ENCODE peak calls at places on chromosomes 16 and 17, in four cellular contexts. E is dermis microvascular lymphatic vessel endothelial cell; P is ELR; U is stimulated activated naive CD8-positive, alpha-beta T cell treated with anti-CD3 and anti-CD28 coated beads, Interleukin-15, amount 100 ng/mL, for 72 hours. M is an unnamed sample.

GRCh38 chr17:74768069-74768762 is 7.9 kb downstream of the NAT9 start:
- DNase-seq in E (no peak), P (peak; percentile 74), U (no peak), M (no peak)

GRCh38 chr17:67520916-67521772 is 144.1 kb downstream of the PITPNC1 start:
- DNase-seq in E (no peak), P (no peak), U (no peak), M (no peak)

GRCh38 chr17:4786111-4786491 is at the start of gene VMO1:
- DNase-seq in E (peak; percentile 24), P (peak; percentile 28), U (no peak), M (no peak)

GRCh38 chr16:83393196-83393981 is 414.4 kb upstream of the HSBP1 start:
- DNase-seq in E (peak; percentile 64), P (peak; percentile 34), U (no peak), M (no peak)

GRCh38 chr16:275041-275621 is 613 bp downstream of the RGS11 start:
- DNase-seq in E (no peak), P (no peak), U (no peak), M (no peak)

GRCh38 chr16:10749680-10750035 is 6.0 kb downstream of the NUBP1 start:
- DNase-seq in E (no peak), P (peak; percentile 36), U (no peak), M (no peak)

GRCh38 chr17:50218771-50219315 is 17.4 kb upstream of the COL1A1 start:
- DNase-seq in E (no peak), P (peak; percentile 92), U (no peak), M (no peak)

GRCh38 chr16:54677551-54677950 is 253.1 kb upstream of the IRX5 start:
- DNase-seq in E (no peak), P (no peak), U (no peak), M (no peak)

GRCh38 chr16:80990577-80990976 is 16.1 kb downstream of the CMC2 start:
- DNase-seq in E (no peak), P (peak; percentile 25), U (no peak), M (no peak)

GRCh38 chr16:56348168-56349085 is 76.9 kb downstream of the AMFR start:
- DNase-seq in E (no peak), P (peak; percentile 26), U (no peak), M (no peak)

GRCh38 chr16:13014516-13014915 is 113.1 kb downstream of the SHISA9 start:
- DNase-seq in E (no peak), P (no peak), U (no peak), M (no peak)

GRCh38 chr16:75250809-75251279 is 580 bp downstream of the BCAR1 start:
- DNase-seq in E (peak; percentile 60), P (peak; percentile 67), U (no peak), M (peak; percentile 99)

GRCh38 chr16:22109258-22109898 is 17.0 kb downstream of the VWA3A start:
- DNase-seq in E (no peak), P (no peak), U (no peak), M (no peak)

M was measured in HuH-7.